ENCODE peak calls at places on chromosomes 11 and 22, in six cellular contexts. One of them, this sample, is unnamed.

GRCh38 chr11:112902411-112903011 is 58.7 kb upstream of the NCAM1 start:
- DNase-seq in heart left ventricle: no peak
- DNase-seq in esophagus squamous epithelium: no peak
- DNase-seq in gastrocnemius medialis: no peak
- DNase-seq in NB4: peak
- DNase-seq in A549: no peak
- DNase-seq in this sample: no peak

GRCh38 chr11:13003726-13004493 is 5.2 kb upstream of the RASSF10 start:
- DNase-seq in A549: no peak
- DNase-seq in heart left ventricle: no peak
- DNase-seq in NB4: no peak
- DNase-seq in gastrocnemius medialis: no peak
- DNase-seq in esophagus squamous epithelium: no peak
- DNase-seq in this sample: no peak

GRCh38 chr22:50323900-50324299 is 2.9 kb downstream of the DENND6B start:
- DNase-seq in heart left ventricle: no peak
- DNase-seq in A549: no peak
- DNase-seq in NB4: no peak
- DNase-seq in gastrocnemius medialis: no peak
- DNase-seq in esophagus squamous epithelium: no peak
- DNase-seq in this sample: no peak

GRCh38 chr22:24525416-24526037 is 29.4 kb downstream of the GUCD1 start:
- DNase-seq in gastrocnemius medialis: peak
- DNase-seq in A549: peak
- DNase-seq in NB4: peak
- DNase-seq in esophagus squamous epithelium: no peak
- DNase-seq in heart left ventricle: peak
- DNase-seq in this sample: peak

GRCh38 chr22:48105254-48105653 is 1342.8 kb downstream of the TBC1D22A start:
- DNase-seq in esophagus squamous epithelium: no peak
- DNase-seq in A549: no peak
- DNase-seq in NB4: no peak
- DNase-seq in gastrocnemius medialis: no peak
- DNase-seq in heart left ventricle: no peak
- DNase-seq in this sample: no peak

GRCh38 chr11:131851951-131852350 is 481.5 kb downstream of the NTM start:
- DNase-seq in NB4: no peak
- DNase-seq in gastrocnemius medialis: no peak
- DNase-seq in heart left ventricle: no peak
- DNase-seq in A549: no peak
- DNase-seq in esophagus squamous epithelium: no peak
- DNase-seq in this sample: no peak

GRCh38 chr11:35083181-35084061 is 55.5 kb upstream of the CD44 start:
- DNase-seq in NB4: peak
- DNase-seq in esophagus squamous epithelium: peak
- DNase-seq in A549: peak
- DNase-seq in gastrocnemius medialis: no peak
- DNase-seq in heart left ventricle: no peak
- DNase-seq in this sample: peak

GRCh38 chr11:82174610-82175009 is 559.1 kb downstream of the FAM181B start:
- DNase-seq in A549: no peak
- DNase-seq in gastrocnemius medialis: no peak
- DNase-seq in esophagus squamous epithelium: no peak
- DNase-seq in NB4: peak
- DNase-seq in heart left ventricle: no peak
- DNase-seq in this sample: no peak

GRCh38 chr11:14617241-14618027 is 26.2 kb upstream of the PDE3B start:
- DNase-seq in heart left ventricle: no peak
- DNase-seq in NB4: no peak
- DNase-seq in esophagus squamous epithelium: no peak
- DNase-seq in gastrocnemius medialis: no peak
- DNase-seq in A549: no peak
- DNase-seq in this sample: no peak

GRCh38 chr11:71537537-71537936 is 288 bp upstream of the KRTAP5-8 start:
- DNase-seq in A549: no peak
- DNase-seq in esophagus squamous epithelium: no peak
- DNase-seq in gastrocnemius medialis: no peak
- DNase-seq in NB4: no peak
- DNase-seq in heart left ventricle: no peak
- DNase-seq in this sample: no peak

GRCh38 chr11:117523680-117524079 is 196.0 kb downstream of the CEP164 start:
- DNase-seq in NB4: no peak
- DNase-seq in heart left ventricle: no peak
- DNase-seq in gastrocnemius medialis: no peak
- DNase-seq in esophagus squamous epithelium: no peak
- DNase-seq in A549: no peak
- DNase-seq in this sample: no peak

GRCh38 chr11:6746086-6746618 is 25.6 kb downstream of the OR2AG2 start:
- DNase-seq in gastrocnemius medialis: no peak
- DNase-seq in A549: no peak
- DNase-seq in esophagus squamous epithelium: no peak
- DNase-seq in NB4: no peak
- DNase-seq in heart left ventricle: no peak
- DNase-seq in this sample: no peak

GRCh38 chr22:24697671-24698082 is 76.8 kb downstream of the PIWIL3 start:
- DNase-seq in gastrocnemius medialis: no peak
- DNase-seq in A549: no peak
- DNase-seq in NB4: no peak
- DNase-seq in esophagus squamous epithelium: no peak
- DNase-seq in heart left ventricle: no peak
- DNase-seq in this sample: peak

GRCh38 chr11:44950625-44951472 is at the start of gene TP53I11:
- DNase-seq in A549: peak
- DNase-seq in heart left ventricle: peak
- DNase-seq in NB4: peak
- DNase-seq in esophagus squamous epithelium: no peak
- DNase-seq in gastrocnemius medialis: peak
- DNase-seq in this sample: peak

GRCh38 chr11:132475046-132475445 is 1057.3 kb downstream of the OPCML start:
- DNase-seq in gastrocnemius medialis: no peak
- DNase-seq in heart left ventricle: no peak
- DNase-seq in esophagus squamous epithelium: no peak
- DNase-seq in A549: no peak
- DNase-seq in NB4: no peak
- DNase-seq in this sample: no peak

GRCh38 chr11:106156290-106156937 is 79.0 kb downstream of the AASDHPPT start:
- DNase-seq in A549: peak
- DNase-seq in NB4: peak
- DNase-seq in heart left ventricle: no peak
- DNase-seq in esophagus squamous epithelium: no peak
- DNase-seq in gastrocnemius medialis: no peak
- DNase-seq in this sample: no peak

GRCh38 chr11:29336727-29337212 is 680.1 kb downstream of the KCNA4 start:
- DNase-seq in gastrocnemius medialis: no peak
- DNase-seq in NB4: no peak
- DNase-seq in esophagus squamous epithelium: no peak
- DNase-seq in A549: no peak
- DNase-seq in heart left ventricle: no peak
- DNase-seq in this sample: no peak

GRCh38 chr11:122804161-122804560 is 34.1 kb upstream of the CRTAM start:
- DNase-seq in NB4: no peak
- DNase-seq in heart left ventricle: no peak
- DNase-seq in esophagus squamous epithelium: no peak
- DNase-seq in gastrocnemius medialis: no peak
- DNase-seq in A549: no peak
- DNase-seq in this sample: no peak

GRCh38 chr11:47408598-47409439 is 429 bp downstream of the SLC39A13 start:
- DNase-seq in gastrocnemius medialis: peak
- DNase-seq in esophagus squamous epithelium: no peak
- DNase-seq in A549: peak
- DNase-seq in NB4: no peak
- DNase-seq in heart left ventricle: no peak
- DNase-seq in this sample: no peak

GRCh38 chr11:11978792-11979486 is 29.5 kb downstream of the DKK3 start:
- DNase-seq in esophagus squamous epithelium: no peak
- DNase-seq in NB4: no peak
- DNase-seq in heart left ventricle: peak
- DNase-seq in gastrocnemius medialis: peak
- DNase-seq in A549: no peak
- DNase-seq in this sample: peak

GRCh38 chr11:125313271-125314222 is 149.0 kb downstream of the PKNOX2 start:
- DNase-seq in A549: no peak
- DNase-seq in NB4: no peak
- DNase-seq in esophagus squamous epithelium: no peak
- DNase-seq in gastrocnemius medialis: no peak
- DNase-seq in heart left ventricle: no peak
- DNase-seq in this sample: peak

GRCh38 chr22:20131856-20132685 is 467 bp downstream of the ZDHHC8 start:
- DNase-seq in A549: no peak
- DNase-seq in NB4: no peak
- DNase-seq in gastrocnemius medialis: no peak
- DNase-seq in esophagus squamous epithelium: no peak
- DNase-seq in heart left ventricle: no peak
- DNase-seq in this sample: no peak

GRCh38 chr11:130514851-130515250 is 66.4 kb downstream of the ADAMTS15 start:
- DNase-seq in heart left ventricle: no peak
- DNase-seq in A549: no peak
- DNase-seq in NB4: no peak
- DNase-seq in esophagus squamous epithelium: no peak
- DNase-seq in gastrocnemius medialis: peak
- DNase-seq in this sample: no peak
- TF ChIP-seq CTCF in heart left ventricle: no peak
- TF ChIP-seq CTCF in A549: no peak
- TF ChIP-seq CTCF in NB4: no peak
- TF ChIP-seq CTCF in esophagus squamous epithelium: no peak
- TF ChIP-seq CTCF in gastrocnemius medialis: no peak
- TF ChIP-seq CTCF in this sample: no peak

GRCh38 chr11:27719575-27719925 is 19.3 kb upstream of the BDNF start:
- DNase-seq in heart left ventricle: no peak
- DNase-seq in esophagus squamous epithelium: no peak
- DNase-seq in A549: no peak
- DNase-seq in gastrocnemius medialis: no peak
- DNase-seq in NB4: no peak
- DNase-seq in this sample: no peak
- H3K4me3 ChIP-seq in heart left ventricle: peak
- H3K4me3 ChIP-seq in esophagus squamous epithelium: peak
- H3K4me3 ChIP-seq in A549: peak
- H3K4me3 ChIP-seq in gastrocnemius medialis: peak
- H3K4me3 ChIP-seq in NB4: no peak
- H3K4me3 ChIP-seq in this sample: no peak

GRCh38 chr11:2891291-2891690 is 5.7 kb upstream of the CDKN1C start:
- DNase-seq in heart left ventricle: no peak
- DNase-seq in esophagus squamous epithelium: no peak
- DNase-seq in NB4: peak
- DNase-seq in A549: no peak
- DNase-seq in gastrocnemius medialis: no peak
- DNase-seq in this sample: no peak

GRCh38 chr11:2891901-2892214 is 6.3 kb upstream of the CDKN1C start:
- DNase-seq in esophagus squamous epithelium: no peak
- DNase-seq in heart left ventricle: peak
- DNase-seq in A549: no peak
- DNase-seq in NB4: no peak
- DNase-seq in gastrocnemius medialis: no peak
- DNase-seq in this sample: no peak

GRCh38 chr11:2893021-2893528 is 7.5 kb upstream of the CDKN1C start:
- DNase-seq in NB4: no peak
- DNase-seq in gastrocnemius medialis: no peak
- DNase-seq in esophagus squamous epithelium: no peak
- DNase-seq in A549: no peak
- DNase-seq in heart left ventricle: no peak
- DNase-seq in this sample: no peak

GRCh38 chr11:2893935-2894334 is 8.4 kb upstream of the CDKN1C start:
- DNase-seq in heart left ventricle: no peak
- DNase-seq in A549: no peak
- DNase-seq in gastrocnemius medialis: no peak
- DNase-seq in NB4: no peak
- DNase-seq in esophagus squamous epithelium: no peak
- DNase-seq in this sample: no peak

GRCh38 chr11:2892215-2893020 is 6.8 kb upstream of the CDKN1C start:
- DNase-seq in esophagus squamous epithelium: no peak
- DNase-seq in heart left ventricle: peak
- DNase-seq in NB4: peak
- DNase-seq in A549: peak
- DNase-seq in gastrocnemius medialis: no peak
- DNase-seq in this sample: no peak
- TF ChIP-seq POLR2A in esophagus squamous epithelium: no peak
- TF ChIP-seq POLR2A in heart left ventricle: no peak
- TF ChIP-seq POLR2A in NB4: peak
- TF ChIP-seq POLR2A in A549: peak
- TF ChIP-seq POLR2A in gastrocnemius medialis: no peak
- TF ChIP-seq POLR2A in this sample: no peak

GRCh38 chr11:133928628-133929059 is 28.1 kb downstream of the IGSF9B start:
- DNase-seq in NB4: peak
- DNase-seq in heart left ventricle: no peak
- DNase-seq in esophagus squamous epithelium: no peak
- DNase-seq in gastrocnemius medialis: no peak
- DNase-seq in A549: no peak
- DNase-seq in this sample: peak

GRCh38 chr11:133930053-133930766 is 26.6 kb downstream of the IGSF9B start:
- DNase-seq in gastrocnemius medialis: no peak
- DNase-seq in esophagus squamous epithelium: no peak
- DNase-seq in heart left ventricle: no peak
- DNase-seq in NB4: no peak
- DNase-seq in A549: no peak
- DNase-seq in this sample: no peak

GRCh38 chr11:133931449-133932060 is 25.2 kb downstream of the IGSF9B start:
- DNase-seq in esophagus squamous epithelium: no peak
- DNase-seq in gastrocnemius medialis: no peak
- DNase-seq in NB4: no peak
- DNase-seq in heart left ventricle: no peak
- DNase-seq in A549: no peak
- DNase-seq in this sample: no peak

GRCh38 chr11:133929401-133930052 is 27.2 kb downstream of the IGSF9B start:
- DNase-seq in heart left ventricle: no peak
- DNase-seq in A549: no peak
- DNase-seq in NB4: peak
- DNase-seq in esophagus squamous epithelium: no peak
- DNase-seq in gastrocnemius medialis: no peak
- DNase-seq in this sample: no peak

GRCh38 chr11:133930767-133931448 is 25.9 kb downstream of the IGSF9B start:
- DNase-seq in NB4: no peak
- DNase-seq in heart left ventricle: no peak
- DNase-seq in esophagus squamous epithelium: no peak
- DNase-seq in gastrocnemius medialis: no peak
- DNase-seq in A549: peak
- DNase-seq in this sample: no peak
- TF ChIP-seq CTCF in NB4: no peak
- TF ChIP-seq CTCF in heart left ventricle: no peak
- TF ChIP-seq CTCF in esophagus squamous epithelium: peak
- TF ChIP-seq CTCF in gastrocnemius medialis: peak
- TF ChIP-seq CTCF in A549: peak
- TF ChIP-seq CTCF in this sample: no peak

This sample was measured in lower leg skin.